ENCODE peak calls at places on chromosomes 11 and 22, in ten cellular contexts. One of them, this sample, is unnamed.

GRCh38 chr11:36312593-36312990 is 16.5 kb downstream of the PRR5L start:
- DNase-seq in lower leg skin: no peak
- DNase-seq in Calu3: peak; percentile 22
- DNase-seq in ovary: peak; percentile 47
- DNase-seq in stimulated activated CD8-positive, alpha-beta memory T cell treated with anti-CD3 and anti-CD28 coated beads, Interleukin-4, amount 100 ng/mL, for 24 hours: no peak
- DNase-seq in NCI-H2081: no peak
- DNase-seq in adipocyte: peak; percentile 19
- DNase-seq in activated naive CD4-positive, alpha-beta T cell treated with anti-CD3 and anti-CD28 coated beads, Interleukin-2, amount 50 U/mL, for 72 hours: no peak
- DNase-seq in spleen: no peak
- DNase-seq in Right ventricle myocardium inferior: no peak
- DNase-seq in this sample: no peak

GRCh38 chr11:46330154-46330886 is 16.9 kb upstream of the DGKZ start:
- DNase-seq in Right ventricle myocardium inferior: no peak
- DNase-seq in lower leg skin: no peak
- DNase-seq in NCI-H2081: peak; percentile 50
- DNase-seq in activated naive CD4-positive, alpha-beta T cell treated with anti-CD3 and anti-CD28 coated beads, Interleukin-2, amount 50 U/mL, for 72 hours: no peak
- DNase-seq in stimulated activated CD8-positive, alpha-beta memory T cell treated with anti-CD3 and anti-CD28 coated beads, Interleukin-4, amount 100 ng/mL, for 24 hours: no peak
- DNase-seq in spleen: no peak
- DNase-seq in ovary: no peak
- DNase-seq in Calu3: no peak
- DNase-seq in adipocyte: no peak
- DNase-seq in this sample: no peak

GRCh38 chr22:39520874-39521857 is 804 bp downstream of the ATF4 start:
- DNase-seq in NCI-H2081: peak; percentile 31
- DNase-seq in stimulated activated CD8-positive, alpha-beta memory T cell treated with anti-CD3 and anti-CD28 coated beads, Interleukin-4, amount 100 ng/mL, for 24 hours: peak; percentile 65
- DNase-seq in ovary: peak; percentile 75
- DNase-seq in lower leg skin: peak; percentile 62
- DNase-seq in Right ventricle myocardium inferior: peak; percentile 93
- DNase-seq in spleen: peak; percentile 96
- DNase-seq in activated naive CD4-positive, alpha-beta T cell treated with anti-CD3 and anti-CD28 coated beads, Interleukin-2, amount 50 U/mL, for 72 hours: peak; percentile 84
- DNase-seq in Calu3: peak; percentile 85
- DNase-seq in adipocyte: peak; percentile 86
- DNase-seq in this sample: peak; percentile 95

GRCh38 chr11:71286701-71287643 is 34.6 kb upstream of the SHANK2 start:
- DNase-seq in Right ventricle myocardium inferior: no peak
- DNase-seq in spleen: no peak
- DNase-seq in ovary: no peak
- DNase-seq in Calu3: peak; percentile 67
- DNase-seq in activated naive CD4-positive, alpha-beta T cell treated with anti-CD3 and anti-CD28 coated beads, Interleukin-2, amount 50 U/mL, for 72 hours: no peak
- DNase-seq in NCI-H2081: no peak
- DNase-seq in stimulated activated CD8-positive, alpha-beta memory T cell treated with anti-CD3 and anti-CD28 coated beads, Interleukin-4, amount 100 ng/mL, for 24 hours: no peak
- DNase-seq in adipocyte: peak; percentile 84
- DNase-seq in lower leg skin: no peak
- DNase-seq in this sample: peak; percentile 89

GRCh38 chr11:33716236-33716635 is 15.6 kb upstream of the C11orf91 start:
- DNase-seq in Calu3: no peak
- DNase-seq in spleen: no peak
- DNase-seq in adipocyte: peak; percentile 50
- DNase-seq in ovary: no peak
- DNase-seq in stimulated activated CD8-positive, alpha-beta memory T cell treated with anti-CD3 and anti-CD28 coated beads, Interleukin-4, amount 100 ng/mL, for 24 hours: no peak
- DNase-seq in Right ventricle myocardium inferior: no peak
- DNase-seq in activated naive CD4-positive, alpha-beta T cell treated with anti-CD3 and anti-CD28 coated beads, Interleukin-2, amount 50 U/mL, for 72 hours: no peak
- DNase-seq in lower leg skin: no peak
- DNase-seq in NCI-H2081: no peak
- DNase-seq in this sample: no peak

GRCh38 chr11:116545912-116546311 is 226.9 kb downstream of the BUD13 start:
- DNase-seq in spleen: no peak
- DNase-seq in ovary: no peak
- DNase-seq in stimulated activated CD8-positive, alpha-beta memory T cell treated with anti-CD3 and anti-CD28 coated beads, Interleukin-4, amount 100 ng/mL, for 24 hours: no peak
- DNase-seq in adipocyte: no peak
- DNase-seq in activated naive CD4-positive, alpha-beta T cell treated with anti-CD3 and anti-CD28 coated beads, Interleukin-2, amount 50 U/mL, for 72 hours: no peak
- DNase-seq in NCI-H2081: no peak
- DNase-seq in lower leg skin: no peak
- DNase-seq in Calu3: no peak
- DNase-seq in Right ventricle myocardium inferior: no peak
- DNase-seq in this sample: no peak

GRCh38 chr11:13486926-13487660 is 8.7 kb downstream of the PTH start:
- DNase-seq in activated naive CD4-positive, alpha-beta T cell treated with anti-CD3 and anti-CD28 coated beads, Interleukin-2, amount 50 U/mL, for 72 hours: no peak
- DNase-seq in NCI-H2081: no peak
- DNase-seq in stimulated activated CD8-positive, alpha-beta memory T cell treated with anti-CD3 and anti-CD28 coated beads, Interleukin-4, amount 100 ng/mL, for 24 hours: peak; percentile 58
- DNase-seq in Right ventricle myocardium inferior: peak; percentile 84
- DNase-seq in ovary: no peak
- DNase-seq in Calu3: peak; percentile 84
- DNase-seq in lower leg skin: no peak
- DNase-seq in spleen: peak; percentile 88
- DNase-seq in adipocyte: peak; percentile 59
- DNase-seq in this sample: peak; percentile 83

GRCh38 chr11:13717331-13717730 is 48.9 kb downstream of the FAR1 start:
- DNase-seq in stimulated activated CD8-positive, alpha-beta memory T cell treated with anti-CD3 and anti-CD28 coated beads, Interleukin-4, amount 100 ng/mL, for 24 hours: no peak
- DNase-seq in ovary: no peak
- DNase-seq in adipocyte: peak; percentile 66
- DNase-seq in spleen: no peak
- DNase-seq in activated naive CD4-positive, alpha-beta T cell treated with anti-CD3 and anti-CD28 coated beads, Interleukin-2, amount 50 U/mL, for 72 hours: no peak
- DNase-seq in NCI-H2081: no peak
- DNase-seq in Calu3: no peak
- DNase-seq in Right ventricle myocardium inferior: no peak
- DNase-seq in lower leg skin: no peak
- DNase-seq in this sample: no peak

GRCh38 chr22:50485221-50486131 is 1.2 kb upstream of the MIOX start:
- DNase-seq in ovary: no peak
- DNase-seq in spleen: no peak
- DNase-seq in adipocyte: no peak
- DNase-seq in activated naive CD4-positive, alpha-beta T cell treated with anti-CD3 and anti-CD28 coated beads, Interleukin-2, amount 50 U/mL, for 72 hours: no peak
- DNase-seq in Calu3: peak; percentile 69
- DNase-seq in Right ventricle myocardium inferior: no peak
- DNase-seq in stimulated activated CD8-positive, alpha-beta memory T cell treated with anti-CD3 and anti-CD28 coated beads, Interleukin-4, amount 100 ng/mL, for 24 hours: no peak
- DNase-seq in lower leg skin: no peak
- DNase-seq in NCI-H2081: no peak
- DNase-seq in this sample: peak; percentile 80

GRCh38 chr22:48391171-48391711 is 1436.4 kb downstream of the BRD1 start:
- DNase-seq in adipocyte: no peak
- DNase-seq in spleen: no peak
- DNase-seq in ovary: no peak
- DNase-seq in activated naive CD4-positive, alpha-beta T cell treated with anti-CD3 and anti-CD28 coated beads, Interleukin-2, amount 50 U/mL, for 72 hours: no peak
- DNase-seq in NCI-H2081: no peak
- DNase-seq in Calu3: no peak
- DNase-seq in Right ventricle myocardium inferior: no peak
- DNase-seq in stimulated activated CD8-positive, alpha-beta memory T cell treated with anti-CD3 and anti-CD28 coated beads, Interleukin-4, amount 100 ng/mL, for 24 hours: no peak
- DNase-seq in lower leg skin: no peak
- DNase-seq in this sample: no peak

GRCh38 chr22:29315286-29316195 is at the start of gene RASL10A:
- DNase-seq in stimulated activated CD8-positive, alpha-beta memory T cell treated with anti-CD3 and anti-CD28 coated beads, Interleukin-4, amount 100 ng/mL, for 24 hours: no peak
- DNase-seq in NCI-H2081: no peak
- DNase-seq in Right ventricle myocardium inferior: no peak
- DNase-seq in Calu3: no peak
- DNase-seq in adipocyte: peak; percentile 46
- DNase-seq in activated naive CD4-positive, alpha-beta T cell treated with anti-CD3 and anti-CD28 coated beads, Interleukin-2, amount 50 U/mL, for 72 hours: no peak
- DNase-seq in lower leg skin: no peak
- DNase-seq in spleen: peak; percentile 66
- DNase-seq in ovary: no peak
- DNase-seq in this sample: peak; percentile 84

GRCh38 chr22:46146329-46146728 is 4.0 kb upstream of the PPARA start:
- DNase-seq in Right ventricle myocardium inferior: no peak
- DNase-seq in ovary: no peak
- DNase-seq in Calu3: no peak
- DNase-seq in adipocyte: no peak
- DNase-seq in NCI-H2081: no peak
- DNase-seq in spleen: no peak
- DNase-seq in lower leg skin: no peak
- DNase-seq in stimulated activated CD8-positive, alpha-beta memory T cell treated with anti-CD3 and anti-CD28 coated beads, Interleukin-4, amount 100 ng/mL, for 24 hours: no peak
- DNase-seq in activated naive CD4-positive, alpha-beta T cell treated with anti-CD3 and anti-CD28 coated beads, Interleukin-2, amount 50 U/mL, for 72 hours: no peak
- DNase-seq in this sample: peak; percentile 48

GRCh38 chr22:37781434-37782059 is 26.2 kb upstream of the GCAT start:
- DNase-seq in stimulated activated CD8-positive, alpha-beta memory T cell treated with anti-CD3 and anti-CD28 coated beads, Interleukin-4, amount 100 ng/mL, for 24 hours: no peak
- DNase-seq in spleen: no peak
- DNase-seq in lower leg skin: no peak
- DNase-seq in adipocyte: no peak
- DNase-seq in Right ventricle myocardium inferior: no peak
- DNase-seq in Calu3: no peak
- DNase-seq in activated naive CD4-positive, alpha-beta T cell treated with anti-CD3 and anti-CD28 coated beads, Interleukin-2, amount 50 U/mL, for 72 hours: no peak
- DNase-seq in ovary: peak; percentile 59
- DNase-seq in NCI-H2081: no peak
- DNase-seq in this sample: peak; percentile 72

GRCh38 chr11:70155386-70155785 is 47.7 kb upstream of the FADD start:
- DNase-seq in lower leg skin: peak; percentile 45
- DNase-seq in activated naive CD4-positive, alpha-beta T cell treated with anti-CD3 and anti-CD28 coated beads, Interleukin-2, amount 50 U/mL, for 72 hours: no peak
- DNase-seq in Calu3: no peak
- DNase-seq in ovary: no peak
- DNase-seq in spleen: no peak
- DNase-seq in adipocyte: no peak
- DNase-seq in Right ventricle myocardium inferior: no peak
- DNase-seq in NCI-H2081: no peak
- DNase-seq in stimulated activated CD8-positive, alpha-beta memory T cell treated with anti-CD3 and anti-CD28 coated beads, Interleukin-4, amount 100 ng/mL, for 24 hours: no peak
- DNase-seq in this sample: no peak

GRCh38 chr11:64620286-64620962 is 29.4 kb downstream of the SLC22A12 start:
- DNase-seq in activated naive CD4-positive, alpha-beta T cell treated with anti-CD3 and anti-CD28 coated beads, Interleukin-2, amount 50 U/mL, for 72 hours: no peak
- DNase-seq in lower leg skin: no peak
- DNase-seq in Calu3: no peak
- DNase-seq in spleen: no peak
- DNase-seq in Right ventricle myocardium inferior: no peak
- DNase-seq in ovary: peak; percentile 68
- DNase-seq in stimulated activated CD8-positive, alpha-beta memory T cell treated with anti-CD3 and anti-CD28 coated beads, Interleukin-4, amount 100 ng/mL, for 24 hours: no peak
- DNase-seq in NCI-H2081: no peak
- DNase-seq in adipocyte: no peak
- DNase-seq in this sample: no peak

GRCh38 chr11:29963796-29964195 is 53.0 kb downstream of the KCNA4 start:
- DNase-seq in adipocyte: no peak
- DNase-seq in ovary: no peak
- DNase-seq in spleen: no peak
- DNase-seq in stimulated activated CD8-positive, alpha-beta memory T cell treated with anti-CD3 and anti-CD28 coated beads, Interleukin-4, amount 100 ng/mL, for 24 hours: no peak
- DNase-seq in NCI-H2081: no peak
- DNase-seq in Right ventricle myocardium inferior: no peak
- DNase-seq in lower leg skin: no peak
- DNase-seq in activated naive CD4-positive, alpha-beta T cell treated with anti-CD3 and anti-CD28 coated beads, Interleukin-2, amount 50 U/mL, for 72 hours: no peak
- DNase-seq in Calu3: no peak
- DNase-seq in this sample: no peak

GRCh38 chr22:45562102-45562501 is 59.4 kb downstream of the FBLN1 start:
- DNase-seq in Calu3: no peak
- DNase-seq in ovary: no peak
- DNase-seq in NCI-H2081: no peak
- DNase-seq in Right ventricle myocardium inferior: no peak
- DNase-seq in lower leg skin: no peak
- DNase-seq in spleen: no peak
- DNase-seq in adipocyte: peak; percentile 55
- DNase-seq in activated naive CD4-positive, alpha-beta T cell treated with anti-CD3 and anti-CD28 coated beads, Interleukin-2, amount 50 U/mL, for 72 hours: no peak
- DNase-seq in stimulated activated CD8-positive, alpha-beta memory T cell treated with anti-CD3 and anti-CD28 coated beads, Interleukin-4, amount 100 ng/mL, for 24 hours: no peak
- DNase-seq in this sample: no peak

This sample was measured in kidney.